ENCODE peak calls at places on chromosomes 6 and 20, in six cellular contexts. K, Q, Z, O, D and S are unnamed samples.

GRCh38 chr6:125832396-125832795 is 41.6 kb downstream of the NCOA7 start:
- DNase-seq in K (no peak), Q (no peak), Z (no peak), O (no peak), D (no peak), S (no peak)

GRCh38 chr20:17227199-17227535 is 327 bp downstream of the PCSK2 start:
- DNase-seq in K (no peak), Q (peak), Z (no peak), O (peak), D (peak), S (no peak)

GRCh38 chr6:22028403-22028802 is 268.4 kb downstream of the PRL start:
- DNase-seq in K (no peak), Q (no peak), Z (no peak), O (no peak), D (no peak), S (no peak)

GRCh38 chr6:170279426-170279825 is 11.5 kb downstream of the DLL1 start:
- DNase-seq in K (no peak), Q (no peak), Z (no peak), O (no peak), D (no peak), S (no peak)

GRCh38 chr6:490251-491037 is 98.9 kb downstream of the IRF4 start:
- DNase-seq in K (no peak), Q (no peak), Z (no peak), O (no peak), D (no peak), S (no peak)

GRCh38 chr6:75220365-75220764 is 14.5 kb upstream of the COL12A1 start:
- DNase-seq in K (no peak), Q (no peak), Z (no peak), O (no peak), D (no peak), S (no peak)

GRCh38 chr6:109892451-109893435 is 85.4 kb upstream of the GPR6 start:
- DNase-seq in K (peak), Q (peak), Z (no peak), O (no peak), D (peak), S (no peak)

GRCh38 chr6:254011-254410 is 38.3 kb upstream of the DUSP22 start:
- DNase-seq in K (no peak), Q (no peak), Z (no peak), O (no peak), D (no peak), S (no peak)

GRCh38 chr6:2961491-2961890 is 9.9 kb downstream of the SERPINB6 start:
- DNase-seq in K (no peak), Q (no peak), Z (no peak), O (no peak), D (no peak), S (no peak)

GRCh38 chr6:168417158-168417557 is 23.8 kb upstream of the SMOC2 start:
- DNase-seq in K (peak), Q (peak), Z (no peak), O (peak), D (peak), S (no peak)

GRCh38 chr6:135217663-135218062 is 36.6 kb downstream of the MYB start:
- DNase-seq in K (no peak), Q (no peak), Z (no peak), O (no peak), D (no peak), S (no peak)

GRCh38 chr6:166027761-166028160 is 139.9 kb downstream of the TBXT start:
- DNase-seq in K (no peak), Q (no peak), Z (no peak), O (no peak), D (no peak), S (no peak)

GRCh38 chr6:81938991-81939773 is 186.7 kb upstream of the TENT5A start:
- DNase-seq in K (no peak), Q (no peak), Z (peak), O (no peak), D (no peak), S (no peak)

GRCh38 chr6:110232456-110232855 is 52.2 kb downstream of the CDC40 start:
- DNase-seq in K (no peak), Q (no peak), Z (peak), O (no peak), D (no peak), S (no peak)